ENCODE peak calls at places on chromosomes 4 and X, in four cellular contexts. One of them, this sample, is unnamed.
A peak's percentile ranks its signal among the peaks of the same experiment; 100 is the strongest.

GRCh38 chr4:174483792-174484191 is 38.5 kb downstream of the HPGD start:
- DNase-seq in GM12878: no peak
- DNase-seq in HepG2: no peak
- DNase-seq in K562: no peak
- DNase-seq in this sample: no peak

GRCh38 chrX:66638591-66639500 is at the start of gene EDA2R:
- DNase-seq in K562: no peak
- DNase-seq in GM12878: peak; percentile 60
- DNase-seq in HepG2: peak; percentile 85
- DNase-seq in this sample: peak; percentile 47

GRCh38 chrX:49300703-49301102 is 2.7 kb upstream of the GAGE10 start:
- DNase-seq in GM12878: no peak
- DNase-seq in HepG2: no peak
- DNase-seq in K562: no peak
- DNase-seq in this sample: no peak

GRCh38 chr4:33883111-33883510 is 2361.2 kb downstream of the ARAP2 start:
- DNase-seq in K562: no peak
- DNase-seq in GM12878: no peak
- DNase-seq in HepG2: no peak
- DNase-seq in this sample: no peak

GRCh38 chr4:73978886-73979285 is 2.9 kb downstream of the PF4 start:
- DNase-seq in HepG2: no peak
- DNase-seq in GM12878: no peak
- DNase-seq in K562: no peak
- DNase-seq in this sample: no peak

GRCh38 chrX:56564921-56565861 is 1.8 kb downstream of the UBQLN2 start:
- DNase-seq in GM12878: no peak
- DNase-seq in K562: peak; percentile 7
- DNase-seq in HepG2: peak; percentile 0
- DNase-seq in this sample: no peak

GRCh38 chr4:143186634-143187033 is 1.9 kb downstream of the USP38 start:
- DNase-seq in K562: no peak
- DNase-seq in GM12878: no peak
- DNase-seq in HepG2: peak; percentile 5
- DNase-seq in this sample: no peak

GRCh38 chr4:39937683-39938268 is 39.9 kb downstream of the PDS5A start:
- DNase-seq in HepG2: no peak
- DNase-seq in GM12878: peak; percentile 48
- DNase-seq in K562: no peak
- DNase-seq in this sample: no peak

GRCh38 chr4:17385403-17385802 is 126.5 kb downstream of the QDPR start:
- DNase-seq in K562: no peak
- DNase-seq in HepG2: no peak
- DNase-seq in GM12878: peak; percentile 24
- DNase-seq in this sample: no peak

GRCh38 chr4:25131396-25131795 is 28.9 kb downstream of the SEPSECS start:
- DNase-seq in K562: no peak
- DNase-seq in GM12878: no peak
- DNase-seq in HepG2: no peak
- DNase-seq in this sample: no peak

GRCh38 chr4:110926841-110927400 is 304.0 kb upstream of the PITX2 start:
- DNase-seq in HepG2: no peak
- DNase-seq in K562: no peak
- DNase-seq in GM12878: no peak
- DNase-seq in this sample: no peak

GRCh38 chrX:70468709-70469108 is 24.1 kb downstream of the DLG3 start:
- DNase-seq in K562: no peak
- DNase-seq in HepG2: no peak
- DNase-seq in GM12878: no peak
- DNase-seq in this sample: no peak

GRCh38 chr4:16120720-16121119 is 36.9 kb upstream of the PROM1 start:
- DNase-seq in HepG2: no peak
- DNase-seq in GM12878: no peak
- DNase-seq in K562: no peak
- DNase-seq in this sample: no peak

GRCh38 chr4:180335571-180335970 is 1907.6 kb upstream of the TENM3 start:
- DNase-seq in GM12878: no peak
- DNase-seq in K562: no peak
- DNase-seq in HepG2: no peak
- DNase-seq in this sample: no peak

GRCh38 chr4:8507251-8507570 is 66.6 kb downstream of the TRMT44 start:
- DNase-seq in GM12878: no peak
- DNase-seq in HepG2: no peak
- DNase-seq in K562: no peak
- DNase-seq in this sample: no peak

DNA sequence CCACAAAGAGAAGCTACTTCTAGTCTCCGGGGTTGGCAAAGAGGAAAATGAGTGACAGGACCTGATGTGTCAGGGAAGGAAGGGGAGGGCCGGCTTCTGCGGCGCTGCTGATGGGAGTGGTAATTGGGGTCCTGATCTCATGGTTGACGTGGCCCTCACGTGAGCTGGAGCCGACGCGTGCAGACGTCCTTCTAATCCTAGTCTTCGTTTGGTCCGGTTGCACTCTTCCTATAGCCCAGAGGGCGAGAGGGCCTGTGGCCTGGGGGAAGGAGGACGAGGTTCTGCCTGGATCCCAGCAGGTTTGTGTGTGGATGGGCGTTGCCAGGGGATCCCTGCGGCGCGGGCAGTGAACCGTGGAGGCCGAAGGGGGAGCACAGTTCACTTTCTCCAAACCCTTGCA is at the start of gene ARMCX1:
- DNase-seq in K562: no peak
- DNase-seq in GM12878: no peak
- DNase-seq in HepG2: no peak
- DNase-seq in this sample: peak; percentile 23
- TF ChIP-seq CREB1 in K562: no peak
- TF ChIP-seq CREB1 in GM12878: no peak
- TF ChIP-seq CREB1 in HepG2: no peak
- TF ChIP-seq CREB1 in this sample: peak; percentile 63

GRCh38 chrX:42691196-42691595 is 86.8 kb downstream of the PPP1R2C start:
- DNase-seq in GM12878: no peak
- DNase-seq in K562: no peak
- DNase-seq in HepG2: no peak
- DNase-seq in this sample: no peak
- TF ChIP-seq SRF in GM12878: no peak
- TF ChIP-seq SRF in K562: no peak
- TF ChIP-seq SRF in HepG2: no peak
- TF ChIP-seq SRF in this sample: no peak

GRCh38 chr4:140137654-140138053 is 16.3 kb downstream of the MAML3 start:
- DNase-seq in GM12878: no peak
- DNase-seq in K562: no peak
- DNase-seq in HepG2: no peak
- DNase-seq in this sample: no peak

GRCh38 chr4:140133576-140133975 is 20.4 kb downstream of the MAML3 start:
- DNase-seq in GM12878: no peak
- DNase-seq in HepG2: no peak
- DNase-seq in K562: no peak
- DNase-seq in this sample: no peak

GRCh38 chr4:140136509-140136908 is 17.5 kb downstream of the MAML3 start:
- DNase-seq in GM12878: no peak
- DNase-seq in HepG2: no peak
- DNase-seq in K562: no peak
- DNase-seq in this sample: no peak

GRCh38 chr4:140134780-140135179 is 19.2 kb downstream of the MAML3 start:
- DNase-seq in GM12878: no peak
- DNase-seq in K562: no peak
- DNase-seq in HepG2: no peak
- DNase-seq in this sample: no peak

DNA sequence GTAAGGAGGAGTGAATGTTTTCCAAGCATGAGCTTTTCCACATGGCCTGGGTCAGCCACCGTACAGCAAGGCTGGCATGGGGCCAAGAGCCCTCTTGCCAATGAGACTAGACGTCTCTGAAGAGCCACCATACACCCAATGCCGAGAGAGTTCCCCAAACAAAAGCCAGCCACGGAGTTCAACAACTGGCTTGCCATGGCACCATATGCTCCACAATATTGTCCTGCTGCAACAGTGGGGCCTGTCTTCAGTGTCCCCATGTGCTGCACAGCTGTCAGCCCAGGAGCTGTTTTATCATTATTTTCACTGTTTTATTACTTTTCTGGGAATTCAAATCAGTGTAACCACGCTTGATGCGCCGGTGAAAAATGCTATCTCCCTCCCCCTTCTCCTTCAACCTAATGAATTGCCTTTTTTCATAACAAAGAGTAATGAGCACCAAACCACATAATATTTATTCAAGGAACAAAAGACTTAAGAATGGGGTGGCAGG is 18.4 kb downstream of the MAML3 start:
- DNase-seq in GM12878: no peak
- DNase-seq in K562: no peak
- DNase-seq in HepG2: no peak
- DNase-seq in this sample: no peak
- TF ChIP-seq CREB1 in GM12878: no peak
- TF ChIP-seq CREB1 in K562: no peak
- TF ChIP-seq CREB1 in HepG2: no peak
- TF ChIP-seq CREB1 in this sample: no peak

GRCh38 chr4:80334568-80334967 is 962 bp upstream of the CFAP299 start:
- DNase-seq in K562: no peak
- DNase-seq in GM12878: no peak
- DNase-seq in HepG2: no peak
- DNase-seq in this sample: no peak
- TF ChIP-seq SRF in K562: no peak
- TF ChIP-seq SRF in GM12878: no peak
- TF ChIP-seq SRF in HepG2: no peak
- TF ChIP-seq SRF in this sample: no peak

GRCh38 chrX:97563531-97564133 is 679.9 kb downstream of the RPA4 start:
- DNase-seq in K562: no peak
- DNase-seq in GM12878: peak; percentile 66
- DNase-seq in HepG2: peak; percentile 9
- DNase-seq in this sample: no peak
- TF ChIP-seq CREB1 in K562: no peak
- TF ChIP-seq CREB1 in GM12878: no peak
- TF ChIP-seq CREB1 in HepG2: no peak
- TF ChIP-seq CREB1 in this sample: no peak

DNA sequence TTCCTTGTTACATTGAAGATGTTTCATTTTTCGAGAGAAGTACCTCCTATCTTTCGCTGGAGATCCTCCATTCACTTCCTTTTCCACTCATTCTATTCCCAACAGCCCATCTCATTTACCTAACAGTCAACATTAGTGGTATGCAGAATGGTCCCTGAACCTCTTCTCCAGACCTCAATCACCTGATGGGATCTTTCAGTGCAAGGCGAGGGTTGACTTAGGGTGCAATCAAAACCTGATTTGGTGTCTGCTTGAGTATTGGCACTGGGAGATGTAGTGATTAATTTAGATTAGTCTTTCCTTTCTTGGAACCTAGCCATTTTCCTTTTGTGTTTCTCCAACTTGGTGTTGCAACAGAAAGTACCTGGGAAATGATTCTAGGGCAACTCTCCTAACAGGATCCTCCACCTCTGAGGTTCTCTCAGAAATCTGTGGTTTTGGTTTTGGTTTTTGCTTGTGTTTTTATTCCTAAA is 18.4 kb downstream of the DDX3X start:
- DNase-seq in K562: no peak
- DNase-seq in HepG2: no peak
- DNase-seq in GM12878: no peak
- DNase-seq in this sample: no peak
- TF ChIP-seq SRF in K562: no peak
- TF ChIP-seq SRF in HepG2: no peak
- TF ChIP-seq SRF in GM12878: no peak
- TF ChIP-seq SRF in this sample: no peak

This sample was measured in H1.